ENCODE peak calls at places on chromosomes 3 and 15, in four cellular contexts. One of them, this sample, is unnamed.

GRCh38 chr3:78398401-78398800 is 1358.5 kb downstream of the ROBO2 start:
- DNase-seq in lower leg skin: no peak
- DNase-seq in neuronal stem cell: no peak
- DNase-seq in heart right ventricle: no peak
- DNase-seq in this sample: no peak

GRCh38 chr3:152281032-152281713 is 12.4 kb downstream of the MBNL1 start:
- DNase-seq in lower leg skin: no peak
- DNase-seq in neuronal stem cell: no peak
- DNase-seq in heart right ventricle: no peak
- DNase-seq in this sample: peak

GRCh38 chr15:48681274-48681840 is 35.8 kb upstream of the FBN1 start:
- DNase-seq in lower leg skin: no peak
- DNase-seq in neuronal stem cell: no peak
- DNase-seq in heart right ventricle: no peak
- DNase-seq in this sample: peak

GRCh38 chr3:31772155-31772761 is 208.8 kb downstream of the OSBPL10 start:
- DNase-seq in lower leg skin: no peak
- DNase-seq in neuronal stem cell: no peak
- DNase-seq in heart right ventricle: no peak
- DNase-seq in this sample: no peak

GRCh38 chr3:112119686-112120484 is 13.2 kb downstream of the GCSAM start:
- DNase-seq in lower leg skin: no peak
- DNase-seq in neuronal stem cell: no peak
- DNase-seq in heart right ventricle: no peak
- DNase-seq in this sample: no peak

GRCh38 chr3:163614886-163615285 is 1463.4 kb downstream of the SI start:
- DNase-seq in lower leg skin: no peak
- DNase-seq in neuronal stem cell: no peak
- DNase-seq in heart right ventricle: no peak
- DNase-seq in this sample: no peak

GRCh38 chr3:88005066-88005465 is 53.7 kb downstream of the CGGBP1 start:
- DNase-seq in lower leg skin: no peak
- DNase-seq in neuronal stem cell: no peak
- DNase-seq in heart right ventricle: no peak
- DNase-seq in this sample: peak

GRCh38 chr15:58212909-58213526 is 74.8 kb downstream of the AQP9 start:
- DNase-seq in lower leg skin: no peak
- DNase-seq in neuronal stem cell: no peak
- DNase-seq in heart right ventricle: no peak
- DNase-seq in this sample: peak

GRCh38 chr3:106299300-106300098 is 430.7 kb upstream of the CBLB start:
- DNase-seq in lower leg skin: no peak
- DNase-seq in neuronal stem cell: no peak
- DNase-seq in heart right ventricle: no peak
- DNase-seq in this sample: peak

GRCh38 chr15:67413770-67414429 is 107.0 kb upstream of the C15orf61 start:
- DNase-seq in lower leg skin: no peak
- DNase-seq in neuronal stem cell: no peak
- DNase-seq in heart right ventricle: no peak
- DNase-seq in this sample: peak

GRCh38 chr15:78301326-78301725 is 1.9 kb upstream of the SKIC8 start:
- DNase-seq in lower leg skin: no peak
- DNase-seq in neuronal stem cell: no peak
- DNase-seq in heart right ventricle: no peak
- DNase-seq in this sample: no peak

GRCh38 chr3:8371085-8371551 is 130.5 kb upstream of the LMCD1 start:
- DNase-seq in lower leg skin: no peak
- DNase-seq in neuronal stem cell: no peak
- DNase-seq in heart right ventricle: no peak
- DNase-seq in this sample: peak

GRCh38 chr3:197501879-197502620 is 53.7 kb downstream of the BDH1 start:
- DNase-seq in lower leg skin: no peak
- DNase-seq in neuronal stem cell: peak
- DNase-seq in heart right ventricle: no peak
- DNase-seq in this sample: peak

DNA sequence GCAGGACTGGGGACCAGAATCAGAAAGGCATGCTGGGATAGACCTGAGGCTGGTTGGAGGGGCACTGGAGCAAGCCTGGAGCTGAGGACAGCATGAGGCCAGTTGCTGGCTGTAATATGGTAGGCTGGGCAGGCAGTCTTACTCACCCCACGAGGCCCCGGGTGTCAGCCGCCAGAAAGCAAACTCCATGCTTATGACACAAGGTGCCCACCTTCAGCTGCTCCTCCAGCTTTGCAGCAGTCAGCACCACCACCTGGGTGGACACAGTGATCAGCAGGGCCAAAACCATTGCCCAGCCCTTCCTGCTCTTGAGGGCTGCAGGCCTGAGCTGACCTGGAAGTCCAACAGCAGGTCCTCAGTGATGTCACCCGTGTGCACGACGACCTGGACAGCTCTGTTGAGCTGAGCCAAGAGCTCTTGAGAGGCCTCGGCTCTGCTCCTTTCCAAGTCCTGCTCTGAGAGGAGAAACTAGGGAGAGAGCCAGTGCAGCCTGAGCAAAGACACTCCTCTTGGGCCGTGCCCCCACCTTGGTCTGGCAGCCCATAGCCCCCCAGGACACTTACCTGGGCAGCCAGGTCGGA is 747 bp downstream of the UBA7 start:
- DNase-seq in lower leg skin: no peak
- DNase-seq in neuronal stem cell: no peak
- DNase-seq in heart right ventricle: no peak
- DNase-seq in this sample: no peak
- H3K4me3 ChIP-seq in lower leg skin: no peak
- H3K4me3 ChIP-seq in neuronal stem cell: no peak
- H3K4me3 ChIP-seq in heart right ventricle: peak
- H3K4me3 ChIP-seq in this sample: peak

GRCh38 chr3:53239800-53240199 is 16.0 kb downstream of the TKT start:
- DNase-seq in lower leg skin: no peak
- DNase-seq in neuronal stem cell: no peak
- DNase-seq in heart right ventricle: no peak
- DNase-seq in this sample: no peak
- H3K4me3 ChIP-seq in lower leg skin: no peak
- H3K4me3 ChIP-seq in neuronal stem cell: no peak
- H3K4me3 ChIP-seq in heart right ventricle: no peak
- H3K4me3 ChIP-seq in this sample: no peak

DNA sequence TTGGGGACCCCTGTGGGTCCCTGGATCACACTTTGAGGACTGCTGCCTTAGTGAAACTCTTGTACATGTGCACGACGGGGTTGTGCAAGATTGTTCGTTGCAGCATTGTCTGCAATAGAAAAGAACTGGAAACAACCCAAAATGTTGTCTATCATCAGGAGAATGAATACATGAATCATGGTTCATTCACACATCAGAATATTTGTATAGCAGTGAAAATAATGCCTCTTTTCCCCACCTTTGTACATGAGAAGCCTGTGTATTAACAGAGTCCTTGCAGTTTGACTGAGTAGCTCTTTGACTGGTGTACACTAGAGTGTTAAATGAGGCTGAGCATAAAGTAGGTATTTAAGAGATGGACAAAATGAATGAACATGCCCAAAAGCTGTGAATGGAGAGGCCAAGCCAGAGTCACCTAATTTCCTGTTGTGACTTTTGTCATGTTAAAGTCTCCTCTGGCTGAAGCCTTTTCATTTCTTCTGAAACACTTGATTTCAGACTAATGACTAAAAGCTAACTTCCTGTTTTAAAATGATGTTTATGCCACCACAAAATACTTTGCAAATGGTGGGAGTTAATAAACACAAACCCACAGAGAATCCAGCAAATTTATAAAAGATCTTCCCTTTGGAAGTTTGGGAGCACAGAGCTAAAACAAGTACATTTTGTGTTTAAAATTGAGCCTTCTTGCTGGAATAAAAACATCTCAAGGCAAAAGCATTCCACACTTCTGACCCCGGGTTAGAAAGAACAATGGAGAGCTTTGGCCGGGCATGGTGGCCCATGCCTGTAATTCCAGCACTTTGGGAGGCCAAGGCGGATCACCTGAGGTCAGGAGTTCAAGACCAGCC is 20.6 kb upstream of the USP3 start:
- DNase-seq in lower leg skin: peak
- DNase-seq in neuronal stem cell: no peak
- DNase-seq in heart right ventricle: no peak
- DNase-seq in this sample: peak
- H3K4me3 ChIP-seq in lower leg skin: no peak
- H3K4me3 ChIP-seq in neuronal stem cell: no peak
- H3K4me3 ChIP-seq in heart right ventricle: no peak
- H3K4me3 ChIP-seq in this sample: no peak

DNA sequence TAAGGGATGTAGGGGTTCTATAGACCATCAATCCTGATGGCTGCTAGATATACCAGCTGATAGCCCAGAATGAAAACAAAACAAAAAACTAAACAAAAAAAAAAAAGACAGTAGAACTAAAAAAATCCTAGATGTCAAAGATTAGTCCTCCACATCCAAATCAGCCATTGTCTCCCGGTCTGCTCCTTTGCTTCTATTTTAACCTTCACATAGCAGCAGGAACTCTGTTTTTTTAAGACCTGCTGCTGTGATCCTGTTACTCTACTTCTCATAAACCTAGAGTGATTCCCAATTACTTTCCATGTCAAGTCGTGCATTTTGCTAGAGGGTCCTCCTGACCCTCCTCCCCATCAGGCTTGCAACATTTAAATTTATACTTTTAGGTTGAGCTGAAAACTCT is 2.5 kb downstream of the IFT122 start:
- DNase-seq in lower leg skin: no peak
- DNase-seq in neuronal stem cell: no peak
- DNase-seq in heart right ventricle: no peak
- DNase-seq in this sample: no peak
- H3K4me3 ChIP-seq in lower leg skin: no peak
- H3K4me3 ChIP-seq in neuronal stem cell: no peak
- H3K4me3 ChIP-seq in heart right ventricle: no peak
- H3K4me3 ChIP-seq in this sample: no peak

GRCh38 chr3:194658477-194659242 is 13.3 kb downstream of the LSG1 start:
- DNase-seq in lower leg skin: no peak
- DNase-seq in neuronal stem cell: no peak
- DNase-seq in heart right ventricle: no peak
- DNase-seq in this sample: no peak

GRCh38 chr3:194659778-194660177 is 12.2 kb downstream of the LSG1 start:
- DNase-seq in lower leg skin: no peak
- DNase-seq in neuronal stem cell: no peak
- DNase-seq in heart right ventricle: no peak
- DNase-seq in this sample: no peak

GRCh38 chr3:194657439-194657838 is 14.6 kb downstream of the LSG1 start:
- DNase-seq in lower leg skin: no peak
- DNase-seq in neuronal stem cell: no peak
- DNase-seq in heart right ventricle: no peak
- DNase-seq in this sample: no peak

DNA sequence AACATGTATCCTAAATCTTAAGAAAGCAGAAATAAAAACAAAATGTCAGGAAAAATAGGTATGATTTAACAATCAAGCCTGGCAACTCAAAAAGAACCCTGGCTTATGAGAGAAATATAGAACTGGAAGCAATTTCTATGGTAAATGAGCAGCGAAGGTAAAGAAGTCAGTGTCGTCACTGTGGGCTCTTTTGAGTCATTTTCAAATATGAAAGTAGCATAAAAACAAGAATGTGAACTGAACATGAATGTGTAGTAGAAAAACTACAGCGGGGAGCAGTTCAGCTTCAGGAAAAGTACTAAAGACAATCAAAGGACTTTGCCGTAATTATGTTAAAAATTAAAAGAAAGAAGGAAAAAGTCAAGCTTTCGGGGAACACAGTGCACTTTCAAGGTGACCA is 17.5 kb downstream of the LSG1 start:
- DNase-seq in lower leg skin: no peak
- DNase-seq in neuronal stem cell: no peak
- DNase-seq in heart right ventricle: no peak
- DNase-seq in this sample: no peak
- H3K4me3 ChIP-seq in lower leg skin: no peak
- H3K4me3 ChIP-seq in neuronal stem cell: no peak
- H3K4me3 ChIP-seq in heart right ventricle: no peak
- H3K4me3 ChIP-seq in this sample: no peak

DNA sequence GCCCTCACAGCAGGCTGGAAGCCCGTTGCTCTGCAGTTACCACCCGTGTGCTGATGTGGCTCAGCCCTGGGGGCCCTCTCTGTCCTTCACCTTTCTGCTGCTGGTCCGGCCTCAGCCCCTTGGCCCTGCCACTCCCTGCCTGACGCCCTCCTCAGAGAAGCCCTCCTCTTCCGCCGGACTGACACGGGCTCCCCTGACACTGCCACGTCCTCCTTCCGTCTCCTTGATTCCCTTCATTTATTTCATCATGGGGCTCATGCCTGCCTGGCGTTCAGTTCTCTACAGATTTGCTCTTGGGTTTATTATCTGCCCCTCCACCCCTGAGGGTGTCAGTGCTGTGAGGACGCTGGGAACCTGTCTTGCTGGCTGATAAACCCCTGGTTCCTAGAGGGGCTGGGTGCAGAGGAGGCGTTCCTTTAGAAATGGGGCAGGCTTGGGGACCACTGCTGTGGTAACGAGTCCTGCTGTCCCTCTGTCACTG is 19.6 kb downstream of the FBLN2 start:
- DNase-seq in lower leg skin: no peak
- DNase-seq in neuronal stem cell: no peak
- DNase-seq in heart right ventricle: no peak
- DNase-seq in this sample: no peak
- H3K4me3 ChIP-seq in lower leg skin: no peak
- H3K4me3 ChIP-seq in neuronal stem cell: no peak
- H3K4me3 ChIP-seq in heart right ventricle: no peak
- H3K4me3 ChIP-seq in this sample: no peak

GRCh38 chr15:73996267-73996666 is 1.8 kb downstream of the PML start:
- DNase-seq in lower leg skin: no peak
- DNase-seq in neuronal stem cell: no peak
- DNase-seq in heart right ventricle: no peak
- DNase-seq in this sample: no peak

GRCh38 chr15:73994419-73994883 is at the start of gene PML:
- DNase-seq in lower leg skin: peak
- DNase-seq in neuronal stem cell: peak
- DNase-seq in heart right ventricle: peak
- DNase-seq in this sample: peak

GRCh38 chr15:73994912-73995622 is 551 bp downstream of the PML start:
- DNase-seq in lower leg skin: peak
- DNase-seq in neuronal stem cell: no peak
- DNase-seq in heart right ventricle: no peak
- DNase-seq in this sample: no peak

GRCh38 chr15:73996939-73997338 is 2.4 kb downstream of the PML start:
- DNase-seq in lower leg skin: no peak
- DNase-seq in neuronal stem cell: no peak
- DNase-seq in heart right ventricle: peak
- DNase-seq in this sample: peak

DNA sequence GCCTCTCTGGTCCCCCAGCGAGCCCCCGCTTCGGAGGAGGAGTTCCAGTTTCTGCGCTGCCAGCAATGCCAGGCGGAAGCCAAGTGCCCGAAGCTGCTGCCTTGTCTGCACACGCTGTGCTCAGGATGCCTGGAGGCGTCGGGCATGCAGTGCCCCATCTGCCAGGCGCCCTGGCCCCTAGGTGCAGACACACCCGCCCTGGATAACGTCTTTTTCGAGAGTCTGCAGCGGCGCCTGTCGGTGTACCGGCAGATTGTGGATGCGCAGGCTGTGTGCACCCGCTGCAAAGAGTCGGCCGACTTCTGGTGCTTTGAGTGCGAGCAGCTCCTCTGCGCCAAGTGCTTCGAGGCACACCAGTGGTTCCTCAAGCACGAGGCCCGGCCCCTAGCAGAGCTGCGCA is 3.5 kb downstream of the PML start:
- DNase-seq in lower leg skin: peak
- DNase-seq in neuronal stem cell: no peak
- DNase-seq in heart right ventricle: no peak
- DNase-seq in this sample: no peak
- H3K4me3 ChIP-seq in lower leg skin: no peak
- H3K4me3 ChIP-seq in neuronal stem cell: no peak
- H3K4me3 ChIP-seq in heart right ventricle: peak
- H3K4me3 ChIP-seq in this sample: no peak

GRCh38 chr3:142889263-142890014 is 556 bp upstream of the PCOLCE2 start:
- DNase-seq in lower leg skin: no peak
- DNase-seq in neuronal stem cell: no peak
- DNase-seq in heart right ventricle: no peak
- DNase-seq in this sample: no peak
- H3K4me3 ChIP-seq in lower leg skin: peak
- H3K4me3 ChIP-seq in neuronal stem cell: peak
- H3K4me3 ChIP-seq in heart right ventricle: peak
- H3K4me3 ChIP-seq in this sample: peak